ENCODE peak calls at places on chromosome 10, in nine cellular contexts. One of them, this sample, is unnamed.
A peak's percentile ranks its signal among the peaks of the same experiment; 100 is the strongest.

GRCh38 chr10:43749145-43749576 is 100.5 kb upstream of the ZNF32 start:
- DNase-seq in activated T-cell treated with anti-CD3 and anti-CD28 coated beads, Interleukin-2, amount 50 U/mL, for 72 hours: no peak
- DNase-seq in astrocyte of the spinal cord: no peak
- DNase-seq in AG04450: no peak
- DNase-seq in sciatic nerve: no peak
- DNase-seq in OCI-M1: no peak
- DNase-seq in aorta: no peak
- DNase-seq in mammary epithelial cell: no peak
- DNase-seq in AG09319: no peak
- DNase-seq in this sample: no peak

GRCh38 chr10:24462889-24463552 is 254.1 kb downstream of the KIAA1217 start:
- DNase-seq in activated T-cell treated with anti-CD3 and anti-CD28 coated beads, Interleukin-2, amount 50 U/mL, for 72 hours: no peak
- DNase-seq in astrocyte of the spinal cord: peak; percentile 51
- DNase-seq in AG04450: no peak
- DNase-seq in sciatic nerve: no peak
- DNase-seq in OCI-M1: no peak
- DNase-seq in aorta: no peak
- DNase-seq in mammary epithelial cell: no peak
- DNase-seq in AG09319: no peak
- DNase-seq in this sample: no peak

GRCh38 chr10:24367688-24368087 is 158.8 kb downstream of the KIAA1217 start:
- DNase-seq in activated T-cell treated with anti-CD3 and anti-CD28 coated beads, Interleukin-2, amount 50 U/mL, for 72 hours: no peak
- DNase-seq in astrocyte of the spinal cord: no peak
- DNase-seq in AG04450: no peak
- DNase-seq in sciatic nerve: no peak
- DNase-seq in OCI-M1: no peak
- DNase-seq in aorta: no peak
- DNase-seq in mammary epithelial cell: no peak
- DNase-seq in AG09319: no peak
- DNase-seq in this sample: no peak

GRCh38 chr10:31320179-31320597 is 1.2 kb downstream of the ZEB1 start:
- DNase-seq in activated T-cell treated with anti-CD3 and anti-CD28 coated beads, Interleukin-2, amount 50 U/mL, for 72 hours: peak; percentile 54
- DNase-seq in astrocyte of the spinal cord: peak; percentile 50
- DNase-seq in AG04450: no peak
- DNase-seq in sciatic nerve: peak; percentile 74
- DNase-seq in OCI-M1: no peak
- DNase-seq in aorta: peak; percentile 70
- DNase-seq in mammary epithelial cell: peak; percentile 49
- DNase-seq in AG09319: no peak
- DNase-seq in this sample: peak; percentile 60

GRCh38 chr10:28661035-28661434 is 16.3 kb upstream of the BAMBI start:
- DNase-seq in activated T-cell treated with anti-CD3 and anti-CD28 coated beads, Interleukin-2, amount 50 U/mL, for 72 hours: no peak
- DNase-seq in astrocyte of the spinal cord: peak; percentile 76
- DNase-seq in AG04450: peak; percentile 56
- DNase-seq in sciatic nerve: no peak
- DNase-seq in OCI-M1: peak; percentile 10
- DNase-seq in aorta: no peak
- DNase-seq in mammary epithelial cell: peak; percentile 68
- DNase-seq in AG09319: peak; percentile 41
- DNase-seq in this sample: no peak

GRCh38 chr10:44937201-44938005 is 22.2 kb upstream of the RASSF4 start:
- DNase-seq in activated T-cell treated with anti-CD3 and anti-CD28 coated beads, Interleukin-2, amount 50 U/mL, for 72 hours: no peak
- DNase-seq in astrocyte of the spinal cord: no peak
- DNase-seq in AG04450: no peak
- DNase-seq in sciatic nerve: no peak
- DNase-seq in OCI-M1: peak; percentile 9
- DNase-seq in aorta: no peak
- DNase-seq in mammary epithelial cell: no peak
- DNase-seq in AG09319: no peak
- DNase-seq in this sample: no peak

GRCh38 chr10:32388258-32389027 is 41.5 kb upstream of the EPC1 start:
- DNase-seq in activated T-cell treated with anti-CD3 and anti-CD28 coated beads, Interleukin-2, amount 50 U/mL, for 72 hours: no peak
- DNase-seq in astrocyte of the spinal cord: no peak
- DNase-seq in AG04450: no peak
- DNase-seq in sciatic nerve: no peak
- DNase-seq in OCI-M1: no peak
- DNase-seq in aorta: no peak
- DNase-seq in mammary epithelial cell: no peak
- DNase-seq in AG09319: no peak
- DNase-seq in this sample: no peak

GRCh38 chr10:47296111-47296894 is 3.7 kb upstream of the GDF10 start:
- DNase-seq in activated T-cell treated with anti-CD3 and anti-CD28 coated beads, Interleukin-2, amount 50 U/mL, for 72 hours: no peak
- DNase-seq in astrocyte of the spinal cord: no peak
- DNase-seq in AG04450: no peak
- DNase-seq in sciatic nerve: peak; percentile 66
- DNase-seq in OCI-M1: no peak
- DNase-seq in aorta: no peak
- DNase-seq in mammary epithelial cell: no peak
- DNase-seq in AG09319: no peak
- DNase-seq in this sample: no peak

This sample was measured in lower lobe of right lung.